ENCODE peak calls at places on chromosomes 4 and X, in seven cellular contexts. R is BE2C, H is iPS-NIHi11, E is Ammon's horn, W is EH, X is tibial artery, Z is fibroblast of the aortic adventitia. K is an unnamed sample.

GRCh38 chr4:83599183-83599582 is 63.3 kb downstream of the GPAT3 start:
- DNase-seq in R (no peak), H (peak; percentile 60), E (no peak), W (peak; percentile 63), X (no peak), Z (peak; percentile 54), K (no peak)

GRCh38 chr4:52635560-52635959 is 23.5 kb downstream of the USP46 start:
- DNase-seq in R (no peak), H (no peak), E (no peak), W (no peak), X (no peak), Z (no peak), K (no peak)

GRCh38 chr4:5887361-5888221 is 5.3 kb downstream of the CRMP1 start:
- DNase-seq in R (peak; percentile 75), H (peak; percentile 44), E (no peak), W (no peak), X (no peak), Z (no peak), K (peak; percentile 50)

GRCh38 chrX:119218198-119218597 is 17.9 kb upstream of the PGRMC1 start:
- DNase-seq in R (no peak), H (no peak), E (no peak), W (peak; percentile 27), X (no peak), Z (peak; percentile 45), K (no peak)

GRCh38 chrX:68599256-68600152 is 48.0 kb upstream of the STARD8 start:
- DNase-seq in R (peak; percentile 11), H (peak; percentile 6), E (no peak), W (peak; percentile 13), X (no peak), Z (peak; percentile 21), K (no peak)

GRCh38 chr4:89894654-89895652 is at the start of gene MMRN1:
- DNase-seq in R (no peak), H (no peak), E (no peak), W (no peak), X (no peak), Z (no peak), K (no peak)

GRCh38 chr4:21569638-21570037 is 378.9 kb downstream of the KCNIP4 start:
- DNase-seq in R (no peak), H (no peak), E (no peak), W (no peak), X (no peak), Z (no peak), K (no peak)

GRCh38 chr4:56209767-56210166 is 177.5 kb downstream of the AASDH start:
- DNase-seq in R (no peak), H (no peak), E (no peak), W (no peak), X (no peak), Z (no peak), K (no peak)

GRCh38 chr4:186078977-186079697 is 10.2 kb downstream of the TLR3 start:
- DNase-seq in R (no peak), H (peak; percentile 26), E (no peak), W (no peak), X (no peak), Z (no peak), K (no peak)

GRCh38 chr4:111666826-111667360 is 478.4 kb upstream of the FAM241A start:
- DNase-seq in R (no peak), H (no peak), E (no peak), W (peak; percentile 37), X (no peak), Z (no peak), K (no peak)

GRCh38 chr4:14528921-14529320 is 473.4 kb upstream of the CPEB2 start:
- DNase-seq in R (no peak), H (no peak), E (no peak), W (no peak), X (no peak), Z (no peak), K (no peak)

GRCh38 chrX:56232221-56233082 is at the start of gene KLF8:
- DNase-seq in R (no peak), H (peak; percentile 59), E (no peak), W (peak; percentile 0), X (peak; percentile 84), Z (no peak), K (no peak)

GRCh38 chrX:68238568-68238967 is 194.7 kb downstream of the OPHN1 start:
- DNase-seq in R (no peak), H (peak; percentile 12), E (no peak), W (no peak), X (no peak), Z (no peak), K (no peak)

GRCh38 chrX:129980043-129980442 is 2.4 kb upstream of the BCORL1 start:
- DNase-seq in R (no peak), H (no peak), E (peak; percentile 35), W (no peak), X (peak; percentile 71), Z (no peak), K (no peak)

GRCh38 chrX:37926700-37927099 is 79.3 kb upstream of the DYNLT3 start:
- DNase-seq in R (no peak), H (peak; percentile 15), E (no peak), W (peak; percentile 41), X (no peak), Z (peak; percentile 66), K (peak; percentile 7)

GRCh38 chr4:101020956-101021355 is 326.4 kb downstream of the PPP3CA start:
- DNase-seq in R (no peak), H (no peak), E (no peak), W (peak; percentile 76), X (no peak), Z (peak; percentile 63), K (no peak)

GRCh38 chr4:53780736-53781400 is 189.6 kb upstream of the LNX1 start:
- DNase-seq in R (no peak), H (no peak), E (no peak), W (peak; percentile 57), X (no peak), Z (peak; percentile 34), K (no peak)

GRCh38 chr4:165720411-165721082 is 152.5 kb upstream of the TLL1 start:
- DNase-seq in R (no peak), H (no peak), E (no peak), W (no peak), X (no peak), Z (no peak), K (no peak)

GRCh38 chr4:147118523-147118922 is 172.9 kb upstream of the TTC29 start:
- DNase-seq in R (no peak), H (no peak), E (peak; percentile 37), W (peak; percentile 60), X (no peak), Z (peak; percentile 83), K (no peak)

GRCh38 chr4:8050555-8051206 is 107.9 kb downstream of the ABLIM2 start:
- DNase-seq in R (peak; percentile 82), H (peak; percentile 63), E (peak; percentile 80), W (peak; percentile 58), X (peak; percentile 83), Z (peak; percentile 60), K (no peak)

GRCh38 chr4:82043081-82043808 is 330.5 kb downstream of the HNRNPD start:
- DNase-seq in R (no peak), H (peak; percentile 26), E (no peak), W (no peak), X (no peak), Z (no peak), K (no peak)

GRCh38 chr4:127162741-127163140 is 470.0 kb upstream of the INTU start:
- DNase-seq in R (no peak), H (no peak), E (no peak), W (peak; percentile 92), X (no peak), Z (peak; percentile 22), K (no peak)

GRCh38 chrX:71282514-71283408 is 674 bp upstream of the NONO start:
- DNase-seq in R (no peak), H (no peak), E (no peak), W (no peak), X (no peak), Z (no peak), K (no peak)

GRCh38 chrX:115518113-115518512 is 42.9 kb upstream of the PLS3 start:
- DNase-seq in R (no peak), H (no peak), E (no peak), W (no peak), X (no peak), Z (no peak), K (no peak)